ENCODE peak calls at places on chromosomes 7 and 10, in four cellular contexts. Q is T-helper 1 cell, J is H54, B is KBM-7. A is an unnamed sample.

GRCh38 chr10:24469993-24470392 is 253.7 kb downstream of the ARHGAP21 start:
- DNase-seq in Q (no peak), B (no peak), J (no peak), A (no peak)

GRCh38 chr7:159091041-159091440 is 53.6 kb downstream of the VIPR2 start:
- DNase-seq in B (no peak), Q (no peak), J (no peak), A (no peak)

GRCh38 chr7:134440067-134440466 is 18.8 kb downstream of the AKR1B1 start:
- DNase-seq in J (no peak), B (no peak), Q (no peak), A (no peak)

GRCh38 chr7:47885309-47886000 is 62.8 kb downstream of the PKD1L1 start:
- DNase-seq in Q (no peak), J (no peak), B (no peak), A (no peak)

GRCh38 chr7:135798104-135798503 is 49.5 kb upstream of the FAM180A start:
- DNase-seq in B (no peak), Q (no peak), J (no peak), A (no peak)

GRCh38 chr10:77305650-77306632 is 331.7 kb downstream of the KCNMA1 start:
- DNase-seq in J (no peak), B (no peak), Q (no peak), A (no peak)

GRCh38 chr10:1100691-1101368 is 44.6 kb downstream of the WDR37 start:
- DNase-seq in B (no peak), J (no peak), Q (no peak), A (no peak)

GRCh38 chr7:39624202-39624807 is 933 bp downstream of the RALA start:
- DNase-seq in Q (no peak), B (peak), J (no peak), A (no peak)

GRCh38 chr7:156732091-156732621 is 91.6 kb downstream of the RNF32 start:
- DNase-seq in B (no peak), J (no peak), Q (no peak), A (no peak)

GRCh38 chr7:116227678-116228239 is 17.4 kb downstream of the TES start:
- DNase-seq in B (no peak), Q (no peak), J (no peak), A (no peak)

GRCh38 chr10:24390746-24391145 is 181.8 kb downstream of the KIAA1217 start:
- DNase-seq in B (no peak), J (no peak), Q (no peak), A (no peak)

GRCh38 chr10:30359373-30360206 is 10.5 kb upstream of the MTPAP start:
- DNase-seq in J (peak), B (peak), Q (peak), A (peak)

GRCh38 chr7:129341838-129342806 is 92.1 kb upstream of the STRIP2 start:
- DNase-seq in Q (no peak), J (no peak), B (no peak), A (no peak)

GRCh38 chr7:124738639-124739038 is 27.0 kb downstream of the GPR37 start:
- DNase-seq in J (no peak), Q (no peak), B (no peak), A (no peak)

GRCh38 chr10:71279590-71280170 is 39.4 kb upstream of the SLC29A3 start:
- DNase-seq in B (no peak), Q (no peak), J (no peak), A (no peak)

GRCh38 chr7:37045786-37046185 is 321.5 kb upstream of the AOAH start:
- DNase-seq in Q (no peak), J (no peak), B (peak), A (no peak)

GRCh38 chr10:91124016-91124415 is 96.4 kb upstream of the PCGF5 start:
- DNase-seq in J (no peak), B (no peak), Q (no peak), A (no peak)

A was measured in naive thymus-derived CD4-positive, alpha-beta T cell.